ENCODE peak calls at places on chromosomes 13 and 19, in seven cellular contexts. X, F, M, S, L, N and T are unnamed samples.

GRCh38 chr13:103145476-103145875 is 79.3 kb upstream of the SLC10A2 start:
- DNase-seq in X (no peak), L (no peak), M (no peak), F (no peak), N (no peak), S (no peak), T (no peak)

GRCh38 chr19:5953680-5954213 is 24.2 kb downstream of the RANBP3 start:
- DNase-seq in F (no peak), L (peak), X (no peak), M (no peak), N (peak), S (no peak), T (no peak)

GRCh38 chr13:110648848-110649421 is 33.6 kb downstream of the NAXD start:
- DNase-seq in X (peak), N (no peak), F (no peak), S (no peak), L (no peak), M (peak), T (no peak)

GRCh38 chr19:17687141-17687856 is 855 bp downstream of the UNC13A start:
- DNase-seq in X (no peak), F (no peak), M (no peak), L (no peak), N (no peak), S (no peak), T (no peak)

GRCh38 chr19:18306209-18306902 is 16.5 kb downstream of the LSM4 start:
- DNase-seq in X (no peak), N (no peak), L (no peak), F (no peak), M (no peak), S (no peak), T (no peak)

GRCh38 chr13:101627556-101627943 is 175.1 kb downstream of the ITGBL1 start:
- DNase-seq in M (no peak), S (no peak), F (no peak), X (no peak), N (peak), L (no peak), T (no peak)

GRCh38 chr19:42286349-42287016 is 15.4 kb upstream of the PRR19 start:
- DNase-seq in N (peak), S (no peak), M (peak), X (peak), L (no peak), F (no peak), T (no peak)

GRCh38 chr19:38710928-38711725 is 33.1 kb downstream of the CAPN12 start:
- DNase-seq in X (no peak), M (no peak), N (no peak), L (no peak), S (no peak), F (no peak), T (no peak)

GRCh38 chr19:35322014-35322413 is 7.0 kb upstream of the CD22 start:
- DNase-seq in F (no peak), X (no peak), N (no peak), M (no peak), L (no peak), S (no peak), T (no peak)

GRCh38 chr19:1315470-1316166 is 29.9 kb downstream of the EFNA2 start:
- DNase-seq in L (peak), X (peak), S (no peak), M (peak), F (peak), N (peak), T (peak)